ENCODE peak calls at places on chromosomes 3 and 15, in nine cellular contexts. T is HEK293T, A is osteocyte, L is NCI-H1417 treated with DMSO at 0.1 percent for 48 hours, N is hypothalamus, C is activated gamma-delta T cell, I is foreskin fibroblast, M is A172, F is M059J. B is an unnamed sample.
A peak's percentile ranks its signal among the peaks of the same experiment; 100 is the strongest.

GRCh38 chr3:111547645-111548044 is 5.6 kb downstream of the CD96 start:
- DNase-seq in C (no peak), T (no peak), N (no peak), F (no peak), A (no peak), M (no peak), I (no peak), L (no peak), B (no peak)

GRCh38 chr3:280691-281090 is 84.1 kb downstream of the CHL1 start:
- DNase-seq in I (no peak), N (no peak), T (no peak), M (no peak), C (no peak), F (no peak), A (no peak), L (no peak), B (no peak)

GRCh38 chr15:64806509-64806908 is 18.9 kb downstream of the PIF1 start:
- DNase-seq in L (no peak), T (no peak), M (no peak), C (no peak), I (no peak), A (no peak), F (no peak), N (no peak), B (no peak)

GRCh38 chr15:75232826-75233503 is 25.2 kb upstream of the GOLGA6C start:
- DNase-seq in L (no peak), I (no peak), M (no peak), A (no peak), C (no peak), T (no peak), F (no peak), N (no peak), B (no peak)

GRCh38 chr3:17278006-17278405 is 393.3 kb downstream of the PLCL2 start:
- DNase-seq in L (no peak), N (no peak), I (no peak), F (no peak), T (no peak), C (no peak), A (no peak), M (no peak), B (no peak)

GRCh38 chr3:194395767-194396527 is 3.1 kb downstream of the GP5 start:
- DNase-seq in T (no peak), A (no peak), L (no peak), I (peak; percentile 27), F (no peak), N (no peak), C (no peak), M (no peak), B (no peak)

GRCh38 chr3:56816061-56816460 is 14.3 kb upstream of the ARHGEF3 start:
- DNase-seq in L (no peak), T (no peak), C (no peak), F (no peak), A (peak; percentile 2), N (no peak), I (no peak), M (no peak), B (no peak)

GRCh38 chr15:48413304-48413703 is 82.1 kb downstream of the DUT start:
- DNase-seq in T (no peak), N (no peak), L (no peak), C (no peak), I (no peak), M (no peak), F (no peak), A (no peak), B (no peak)

GRCh38 chr15:68991723-68992122 is 22.8 kb upstream of the NOX5 start:
- DNase-seq in T (no peak), M (no peak), N (no peak), F (no peak), A (peak; percentile 44), C (no peak), L (no peak), I (no peak), B (no peak)

GRCh38 chr3:40658305-40658704 is 133.5 kb downstream of the ZNF621 start:
- DNase-seq in C (no peak), L (no peak), F (no peak), A (no peak), T (no peak), I (no peak), M (no peak), N (no peak), B (no peak)

GRCh38 chr15:61889706-61890105 is 170.5 kb downstream of the VPS13C start:
- DNase-seq in I (no peak), N (no peak), M (no peak), C (no peak), L (no peak), A (no peak), F (peak; percentile 25), T (no peak), B (no peak)

GRCh38 chr3:135125171-135125801 is 330.2 kb downstream of the EPHB1 start:
- DNase-seq in M (peak; percentile 22), C (no peak), A (no peak), I (peak; percentile 39), L (no peak), F (peak; percentile 40), N (no peak), T (peak; percentile 34), B (peak; percentile 30)

GRCh38 chr3:186638259-186638658 is 1.9 kb upstream of the FETUB start:
- DNase-seq in I (no peak), M (no peak), F (no peak), L (no peak), A (no peak), N (no peak), C (no peak), T (no peak), B (no peak)

GRCh38 chr15:70375006-70375409 is 277.3 kb upstream of the TLE3 start:
- DNase-seq in L (peak; percentile 77), A (peak; percentile 73), F (peak; percentile 86), M (peak; percentile 76), I (peak; percentile 19), T (no peak), N (no peak), C (no peak), B (no peak)

GRCh38 chr15:59335197-59335786 is 37.4 kb downstream of the MYO1E start:
- DNase-seq in L (no peak), T (no peak), C (no peak), A (no peak), F (peak; percentile 44), I (no peak), M (no peak), N (no peak), B (no peak)

GRCh38 chr3:144112437-144112836 is 140.8 kb downstream of the DIPK2A start:
- DNase-seq in L (no peak), T (no peak), N (no peak), M (no peak), F (no peak), C (no peak), I (no peak), A (no peak), B (no peak)

GRCh38 chr3:49636883-49637609 is 37.1 kb upstream of the APEH start:
- DNase-seq in L (no peak), N (no peak), T (no peak), M (peak; percentile 55), I (no peak), A (no peak), C (no peak), F (peak; percentile 35), B (no peak)

GRCh38 chr15:66132251-66132816 is 121.2 kb downstream of the MEGF11 start:
- DNase-seq in I (no peak), T (no peak), F (no peak), M (no peak), N (no peak), L (no peak), C (no peak), A (no peak), B (peak; percentile 25)

GRCh38 chr3:46578973-46579755 is 13.1 kb upstream of the LRRC2 start:
- DNase-seq in C (no peak), M (no peak), T (no peak), L (no peak), A (peak; percentile 10), N (no peak), I (no peak), F (no peak), B (no peak)

GRCh38 chr3:121411554-121411953 is 134.2 kb downstream of the POLQ start:
- DNase-seq in I (peak; percentile 38), T (no peak), N (no peak), F (peak; percentile 24), C (no peak), A (no peak), L (no peak), M (no peak), B (no peak)

GRCh38 chr15:72420580-72420979 is 22.5 kb downstream of the TMEM202 start:
- DNase-seq in C (no peak), F (no peak), I (no peak), A (no peak), L (no peak), M (no peak), N (no peak), T (no peak), B (no peak)

GRCh38 chr3:86867990-86868389 is 123.0 kb downstream of the VGLL3 start:
- DNase-seq in F (no peak), T (no peak), N (no peak), C (no peak), M (no peak), A (no peak), I (peak; percentile 15), L (no peak), B (peak; percentile 40)